ENCODE peak calls at places on chromosomes 11 and 22, in six cellular contexts. F, Y, W, T, L and S are unnamed samples.

GRCh38 chr22:29184886-29185575 is 20.7 kb upstream of the EMID1 start:
- DNase-seq in F (no peak), Y (no peak), W (no peak), T (no peak), L (no peak), S (no peak)

GRCh38 chr11:58674609-58675008 is 52.1 kb downstream of the CNTF start:
- DNase-seq in F (peak), Y (no peak), W (no peak), T (no peak), L (no peak), S (no peak)

GRCh38 chr11:2793781-2794418 is 91.7 kb downstream of the CDKN1C start:
- DNase-seq in F (peak), Y (no peak), W (no peak), T (no peak), L (no peak), S (no peak)

GRCh38 chr22:43825651-43826050 is 13.5 kb upstream of the EFCAB6 start:
- DNase-seq in F (no peak), Y (no peak), W (no peak), T (no peak), L (no peak), S (no peak)

GRCh38 chr22:38218661-38219331 is 17.0 kb downstream of the MAFF start:
- DNase-seq in F (peak), Y (peak), W (peak), T (peak), L (no peak), S (peak)

GRCh38 chr22:39209756-39210155 is 35.0 kb downstream of the PDGFB start:
- DNase-seq in F (no peak), Y (no peak), W (no peak), T (no peak), L (no peak), S (no peak)

GRCh38 chr11:69364901-69365300 is 70.9 kb downstream of the MYEOV start:
- DNase-seq in F (no peak), Y (peak), W (no peak), T (peak), L (no peak), S (no peak)

GRCh38 chr11:77602385-77603105 is 12.8 kb downstream of the AQP11 start:
- DNase-seq in F (no peak), Y (peak), W (no peak), T (peak), L (no peak), S (peak)

GRCh38 chr11:73384871-73385692 is 8.9 kb downstream of the RELT start:
- DNase-seq in F (no peak), Y (no peak), W (no peak), T (no peak), L (no peak), S (no peak)

GRCh38 chr11:79119491-79120284 is 321.1 kb downstream of the TENM4 start:
- DNase-seq in F (no peak), Y (peak), W (no peak), T (peak), L (no peak), S (no peak)

GRCh38 chr11:27410301-27410700 is 47.3 kb upstream of the CCDC34 start:
- DNase-seq in F (no peak), Y (no peak), W (no peak), T (no peak), L (no peak), S (no peak)

GRCh38 chr11:13183094-13183825 is 94.3 kb upstream of the BMAL1 start:
- DNase-seq in F (no peak), Y (peak), W (no peak), T (peak), L (peak), S (peak)

GRCh38 chr11:57496109-57496820 is 19.2 kb downstream of the SLC43A1 start:
- DNase-seq in F (peak), Y (no peak), W (no peak), T (no peak), L (no peak), S (no peak)

GRCh38 chr11:45906965-45907591 is at the start of gene FREY1:
- DNase-seq in F (peak), Y (no peak), W (no peak), T (no peak), L (no peak), S (no peak)

GRCh38 chr11:31636983-31637382 is 127.4 kb downstream of the ELP4 start:
- DNase-seq in F (no peak), Y (no peak), W (no peak), T (no peak), L (no peak), S (no peak)

GRCh38 chr11:40445391-40445790 is 1014.1 kb downstream of the LRRC4C start:
- DNase-seq in F (no peak), Y (no peak), W (no peak), T (peak), L (no peak), S (no peak)

GRCh38 chr11:121244861-121245260 is 47.7 kb upstream of the SC5D start:
- DNase-seq in F (no peak), Y (no peak), W (no peak), T (no peak), L (no peak), S (no peak)

GRCh38 chr22:32203181-32204105 is 1.4 kb downstream of the RFPL2 start:
- DNase-seq in F (no peak), Y (no peak), W (no peak), T (no peak), L (no peak), S (no peak)

GRCh38 chr22:35489225-35489624 is 51.4 kb upstream of the RASD2 start:
- DNase-seq in F (no peak), Y (no peak), W (no peak), T (no peak), L (no peak), S (peak)

GRCh38 chr11:1303196-1303821 is 6.1 kb downstream of the TOLLIP start:
- DNase-seq in F (no peak), Y (no peak), W (no peak), T (peak), L (no peak), S (peak)

GRCh38 chr11:1302461-1303073 is 6.9 kb downstream of the TOLLIP start:
- DNase-seq in F (peak), Y (no peak), W (no peak), T (no peak), L (no peak), S (no peak)

GRCh38 chr11:1300569-1301187 is 8.8 kb downstream of the TOLLIP start:
- DNase-seq in F (peak), Y (no peak), W (no peak), T (no peak), L (no peak), S (no peak)

GRCh38 chr11:1301220-1302000 is 8.0 kb downstream of the TOLLIP start:
- DNase-seq in F (no peak), Y (no peak), W (no peak), T (no peak), L (no peak), S (no peak)

DNA sequence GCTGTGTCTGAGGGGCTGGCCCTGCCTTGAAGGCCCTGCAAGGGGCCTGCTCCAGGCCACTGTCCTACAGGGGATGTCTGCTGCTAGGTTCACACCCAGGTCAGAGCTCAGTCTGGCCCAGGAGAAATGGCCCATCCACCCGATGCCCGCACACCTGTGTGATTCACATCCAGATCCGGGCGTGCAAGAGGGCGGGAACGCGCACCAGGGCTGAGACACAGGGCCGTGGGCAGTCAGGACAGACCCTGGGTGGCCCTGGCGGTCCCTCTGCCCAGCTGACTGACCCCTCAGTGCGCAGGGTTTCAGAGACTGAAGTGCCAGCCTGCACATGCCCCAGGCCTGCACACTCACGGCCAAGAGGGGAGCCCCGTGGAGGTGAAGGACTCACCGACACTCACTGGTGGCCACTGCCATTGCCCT is 7.4 kb downstream of the TOLLIP start:
- DNase-seq in F (no peak), Y (no peak), W (no peak), T (no peak), L (no peak), S (no peak)
- H3K27ac ChIP-seq in F (peak), Y (no peak), W (no peak), T (no peak), L (no peak), S (peak)

GRCh38 chr11:6303657-6304056 is 16.6 kb downstream of the CAVIN3 start:
- DNase-seq in F (no peak), Y (no peak), W (no peak), T (no peak), L (no peak), S (no peak)

GRCh38 chr11:6301096-6301495 is 19.2 kb downstream of the CAVIN3 start:
- DNase-seq in F (no peak), Y (no peak), W (no peak), T (no peak), L (no peak), S (no peak)

GRCh38 chr11:6297831-6298230 is 22.5 kb downstream of the CAVIN3 start:
- DNase-seq in F (no peak), Y (no peak), W (no peak), T (no peak), L (no peak), S (peak)

GRCh38 chr11:6300325-6300724 is 20.0 kb downstream of the CAVIN3 start:
- DNase-seq in F (no peak), Y (no peak), W (no peak), T (no peak), L (no peak), S (no peak)

DNA sequence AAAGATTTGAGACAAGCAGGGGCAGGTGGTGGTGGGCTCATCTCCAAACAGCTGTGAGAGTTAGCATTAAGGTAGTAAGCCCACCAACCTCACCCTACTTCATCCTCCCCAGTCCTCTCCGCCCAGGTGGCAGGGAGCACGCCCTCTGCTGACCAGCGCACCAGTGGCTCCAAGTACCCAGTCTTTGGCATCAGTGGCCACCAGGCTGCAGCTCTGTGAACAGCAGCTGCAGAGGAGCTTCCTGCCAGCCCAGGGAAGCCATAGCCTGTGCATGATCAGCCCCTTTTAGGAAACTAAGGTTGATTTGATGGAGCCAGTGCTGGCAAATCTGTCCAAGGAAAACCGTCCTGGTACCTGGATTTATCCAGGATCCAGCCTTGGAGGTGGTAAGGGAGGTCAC is 21.7 kb downstream of the CAVIN3 start:
- DNase-seq in F (peak), Y (peak), W (no peak), T (peak), L (no peak), S (peak)
- TF ChIP-seq CTCF in F (peak), Y (peak), W (peak), T (peak), L (peak), S (no peak)

GRCh38 chr22:26065847-26066246 is 103.4 kb upstream of the SEZ6L start:
- DNase-seq in F (no peak), Y (no peak), W (no peak), T (no peak), L (no peak), S (peak)
- H3K27ac ChIP-seq in F (no peak), Y (peak), W (no peak), T (no peak), L (no peak), S (no peak)

GRCh38 chr22:23777776-23778575 is 5.3 kb downstream of the MMP11 start:
- DNase-seq in F (no peak), Y (no peak), W (no peak), T (no peak), L (no peak), S (no peak)

GRCh38 chr22:23774922-23775436 is 2.3 kb downstream of the MMP11 start:
- DNase-seq in F (no peak), Y (peak), W (no peak), T (peak), L (no peak), S (no peak)

GRCh38 chr22:23773247-23774113 is 831 bp downstream of the MMP11 start:
- DNase-seq in F (no peak), Y (no peak), W (no peak), T (no peak), L (no peak), S (no peak)

GRCh38 chr22:23774114-23774921 is 1.7 kb downstream of the MMP11 start:
- DNase-seq in F (no peak), Y (no peak), W (no peak), T (no peak), L (no peak), S (no peak)

DNA sequence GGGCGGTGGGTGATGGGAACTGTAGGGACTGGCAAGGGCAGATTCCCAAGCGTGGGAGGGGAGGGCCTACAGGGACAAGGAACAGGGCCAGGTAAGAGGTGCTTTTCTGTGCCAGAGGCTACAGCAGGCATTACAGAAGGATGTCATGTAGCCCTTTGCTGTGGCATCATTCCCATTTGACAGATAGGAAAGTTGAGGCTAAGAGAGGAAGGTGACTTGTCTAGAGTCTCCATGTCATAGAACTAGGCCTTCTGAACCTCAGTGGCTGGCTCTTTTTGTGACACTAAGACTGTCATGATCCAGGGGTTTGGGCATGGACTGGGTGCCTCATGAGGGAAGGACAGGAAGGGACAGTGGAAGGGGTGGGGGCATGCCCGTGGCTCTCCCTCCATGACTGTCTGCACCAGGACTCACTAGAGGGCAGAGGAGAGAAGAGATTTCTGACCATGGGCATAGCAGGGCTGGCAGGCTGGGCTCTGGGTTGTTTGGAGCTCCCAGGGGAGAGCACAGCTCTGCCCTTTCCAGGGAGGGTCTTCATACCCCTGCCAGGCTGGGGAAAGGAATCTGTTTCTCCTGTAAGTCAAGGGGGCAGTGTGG is 3.2 kb downstream of the MMP11 start:
- DNase-seq in F (no peak), Y (no peak), W (no peak), T (no peak), L (no peak), S (no peak)
- TF ChIP-seq CTCF in F (no peak), Y (no peak), W (no peak), T (no peak), L (no peak), S (no peak)

GRCh38 chr22:50250555-50251471 is at the start of gene HDAC10:
- DNase-seq in F (peak), Y (peak), W (no peak), T (peak), L (no peak), S (no peak)
- H3K27ac ChIP-seq in F (peak), Y (peak), W (peak), T (peak), L (peak), S (peak)

GRCh38 chr11:83092488-83093384 is 21.0 kb upstream of the RAB30 start:
- DNase-seq in F (peak), Y (no peak), W (no peak), T (peak), L (no peak), S (peak)

GRCh38 chr11:83088965-83089364 is 17.3 kb upstream of the RAB30 start:
- DNase-seq in F (no peak), Y (no peak), W (no peak), T (no peak), L (no peak), S (no peak)

DNA sequence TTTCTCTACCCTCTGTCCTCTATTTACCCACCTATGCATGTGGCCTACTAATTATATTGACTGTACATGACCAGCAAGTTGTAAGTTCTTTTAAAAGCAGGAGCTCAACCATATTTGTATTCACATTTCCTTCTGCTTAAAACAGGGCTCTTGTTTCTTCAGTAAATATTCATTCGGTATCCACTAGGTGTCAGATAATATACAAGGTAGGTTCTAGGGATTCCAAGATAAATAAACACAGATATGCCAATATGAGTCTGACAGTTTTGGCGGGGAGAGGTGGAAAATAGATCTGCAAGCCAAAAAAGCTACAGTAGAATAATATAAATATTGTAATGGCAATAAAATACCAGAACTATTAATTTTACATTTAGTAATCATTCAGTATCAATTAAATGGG is 15.3 kb upstream of the RAB30 start:
- DNase-seq in F (no peak), Y (peak), W (no peak), T (peak), L (no peak), S (peak)
- TF ChIP-seq CTCF in F (no peak), Y (peak), W (no peak), T (no peak), L (peak), S (peak)

GRCh38 chr11:118524356-118524755 is 2.9 kb upstream of the TTC36 start:
- DNase-seq in F (no peak), Y (no peak), W (no peak), T (no peak), L (no peak), S (no peak)
- H3K27ac ChIP-seq in F (no peak), Y (no peak), W (no peak), T (no peak), L (no peak), S (peak)

GRCh38 chr11:4098026-4098621 is 3.5 kb downstream of the RRM1 start:
- DNase-seq in F (no peak), Y (no peak), W (no peak), T (no peak), L (no peak), S (no peak)

GRCh38 chr11:4095509-4096230 is 1.1 kb downstream of the RRM1 start:
- DNase-seq in F (no peak), Y (peak), W (no peak), T (peak), L (no peak), S (peak)

GRCh38 chr11:4093519-4094347 is 866 bp upstream of the RRM1 start:
- DNase-seq in F (no peak), Y (no peak), W (no peak), T (no peak), L (no peak), S (peak)

GRCh38 chr11:4092031-4092430 is 2.6 kb upstream of the RRM1 start:
- DNase-seq in F (no peak), Y (no peak), W (no peak), T (no peak), L (no peak), S (no peak)

DNA sequence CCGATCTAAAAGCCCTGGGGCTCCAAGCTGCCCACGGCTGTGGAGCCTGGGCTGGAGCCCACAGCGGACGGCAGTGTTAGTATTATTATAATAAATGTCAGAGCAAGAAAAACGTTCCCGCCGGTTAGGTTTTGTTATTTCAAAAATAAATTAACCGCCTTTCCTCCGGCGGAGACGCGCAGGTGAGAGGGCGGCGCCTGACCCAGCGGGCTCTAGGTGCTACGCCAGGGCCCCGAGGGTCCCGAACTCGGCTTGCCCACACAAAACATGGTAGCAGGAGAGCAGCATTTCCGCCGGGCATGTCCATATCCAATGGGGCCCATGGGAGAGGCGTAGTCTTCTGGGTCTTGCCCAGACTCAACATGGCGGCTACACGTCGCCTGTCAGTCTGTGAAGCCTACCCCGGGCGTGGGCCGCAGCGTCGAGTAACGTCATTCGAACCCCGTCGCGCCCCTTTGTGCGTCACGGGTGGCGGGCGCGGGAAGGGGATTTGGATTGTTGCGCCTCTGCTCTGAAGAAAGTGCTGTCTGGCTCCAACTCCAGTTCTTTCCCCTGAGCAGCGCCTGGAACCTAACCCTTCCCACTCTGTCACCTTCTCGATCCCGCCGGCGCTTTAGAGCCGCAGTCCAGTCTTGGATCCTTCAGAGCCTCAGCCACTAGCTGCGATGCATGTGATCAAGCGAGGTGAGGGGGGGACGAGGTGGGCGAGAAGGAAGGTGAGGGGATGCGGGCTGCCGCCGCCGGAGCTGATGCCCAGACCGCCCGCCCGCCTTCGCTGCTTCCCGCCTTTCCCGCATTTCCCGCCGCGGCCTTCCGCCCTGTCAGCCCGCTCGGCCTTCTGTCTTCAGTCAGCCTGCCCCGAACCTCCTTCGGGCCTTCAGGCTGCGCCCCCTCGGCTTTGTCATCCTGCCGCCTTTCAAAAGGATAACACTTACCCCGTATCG is at the start of gene RRM1:
- DNase-seq in F (peak), Y (peak), W (peak), T (peak), L (peak), S (peak)
- TF ChIP-seq CTCF in F (no peak), Y (no peak), W (no peak), T (no peak), L (no peak), S (no peak)